ENCODE peak calls at places on chromosomes 4 and X, in five cellular contexts. D is left lung, E is Peyer's patch, A is SK-N-SH, H is neural progenitor cell. N is an unnamed sample.

GRCh38 chrX:72467171-72467570 is 105.5 kb downstream of the HDAC8 start:
- DNase-seq in D (no peak), E (no peak), A (no peak), H (no peak), N (no peak)

GRCh38 chr4:172995161-172995560 is 173.4 kb upstream of the GALNT7 start:
- DNase-seq in D (no peak), E (no peak), A (no peak), H (no peak), N (no peak)

GRCh38 chr4:112765317-112765989 is 128.5 kb downstream of the LARP7 start:
- DNase-seq in D (no peak), E (no peak), A (peak; percentile 71), H (peak; percentile 78), N (no peak)

GRCh38 chrX:153400146-153401132 is 711 bp downstream of the PNMA6E start:
- DNase-seq in D (no peak), E (peak; percentile 20), A (peak; percentile 88), H (peak; percentile 67), N (no peak)

GRCh38 chr4:61666248-61666647 is 466.1 kb downstream of the ADGRL3 start:
- DNase-seq in D (no peak), E (no peak), A (no peak), H (peak; percentile 36), N (no peak)

GRCh38 chr4:140935259-140935658 is 179.1 kb upstream of the TBC1D9 start:
- DNase-seq in D (no peak), E (no peak), A (peak; percentile 70), H (no peak), N (no peak)

GRCh38 chrX:134692990-134693389 is 34.7 kb upstream of the PLAC1 start:
- DNase-seq in D (no peak), E (no peak), A (no peak), H (no peak), N (no peak)

GRCh38 chrX:33434256-33435092 is 223.1 kb upstream of the DMD start:
- DNase-seq in D (no peak), E (peak; percentile 21), A (peak; percentile 42), H (peak; percentile 77), N (peak; percentile 19)

GRCh38 chr4:87853108-87853507 is 20.3 kb downstream of the MEPE start:
- DNase-seq in D (no peak), E (no peak), A (peak; percentile 44), H (peak; percentile 49), N (no peak)

GRCh38 chr4:89196745-89197144 is 85.4 kb downstream of the TIGD2 start:
- DNase-seq in D (no peak), E (no peak), A (no peak), H (no peak), N (no peak)

GRCh38 chrX:46408553-46409407 is 136.4 kb downstream of the ZNF674 start:
- DNase-seq in D (peak; percentile 64), E (peak; percentile 33), A (peak; percentile 57), H (peak; percentile 74), N (peak; percentile 46)

GRCh38 chr4:156781852-156782251 is 189.7 kb downstream of the PDGFC start:
- DNase-seq in D (no peak), E (no peak), A (no peak), H (no peak), N (no peak)

GRCh38 chr4:158540125-158540907 is 18.6 kb downstream of the RXFP1 start:
- DNase-seq in D (no peak), E (no peak), A (no peak), H (no peak), N (no peak)

GRCh38 chr4:16052939-16053338 is 30.9 kb downstream of the PROM1 start:
- DNase-seq in D (no peak), E (no peak), A (no peak), H (no peak), N (no peak)

GRCh38 chr4:11469900-11470708 is 41.4 kb upstream of the HS3ST1 start:
- DNase-seq in D (no peak), E (peak; percentile 44), A (no peak), H (no peak), N (no peak)

GRCh38 chr4:98345838-98346237 is 84.7 kb downstream of the RAP1GDS1 start:
- DNase-seq in D (no peak), E (no peak), A (no peak), H (no peak), N (no peak)

GRCh38 chrX:110086916-110087484 is 84.1 kb downstream of the TMEM164 start:
- DNase-seq in D (no peak), E (no peak), A (no peak), H (peak; percentile 7), N (no peak)

GRCh38 chrX:105618393-105619101 is 203.8 kb upstream of the NRK start:
- DNase-seq in D (no peak), E (no peak), A (no peak), H (no peak), N (no peak)

GRCh38 chrX:67094061-67094460 is 449.8 kb upstream of the AR start:
- DNase-seq in D (no peak), E (no peak), A (no peak), H (no peak), N (no peak)

GRCh38 chrX:11768039-11768438 is 10.0 kb downstream of the MSL3 start:
- DNase-seq in D (no peak), E (no peak), A (no peak), H (no peak), N (no peak)

GRCh38 chr4:30386266-30386895 is 333.8 kb upstream of the PCDH7 start:
- DNase-seq in D (no peak), E (no peak), A (no peak), H (no peak), N (no peak)

GRCh38 chr4:81040175-81040659 is 9.7 kb downstream of the BMP3 start:
- DNase-seq in D (no peak), E (no peak), A (peak; percentile 15), H (peak; percentile 56), N (peak; percentile 11)

GRCh38 chr4:161238033-161238432 is 925.8 kb downstream of the FSTL5 start:
- DNase-seq in D (no peak), E (no peak), A (no peak), H (no peak), N (no peak)

GRCh38 chr4:87009095-87009648 is 74.4 kb downstream of the AFF1 start:
- DNase-seq in D (no peak), E (peak; percentile 51), A (no peak), H (no peak), N (no peak)

GRCh38 chr4:90127223-90127705 is at the start of gene CCSER1:
- DNase-seq in D (peak; percentile 83), E (peak; percentile 88), A (peak; percentile 90), H (peak; percentile 71), N (peak; percentile 80)

GRCh38 chr4:54085284-54085683 is 14.7 kb upstream of the GSX2 start:
- DNase-seq in D (no peak), E (no peak), A (no peak), H (no peak), N (no peak)

GRCh38 chr4:100984901-100985300 is 362.4 kb downstream of the PPP3CA start:
- DNase-seq in D (no peak), E (no peak), A (no peak), H (no peak), N (no peak)

GRCh38 chrX:13868481-13869040 is 51.7 kb upstream of the GPM6B start:
- DNase-seq in D (no peak), E (no peak), A (no peak), H (no peak), N (no peak)

GRCh38 chr4:5824635-5825034 is 68.3 kb downstream of the CRMP1 start:
- DNase-seq in D (no peak), E (no peak), A (peak; percentile 57), H (peak; percentile 53), N (no peak)

GRCh38 chr4:147285751-147286150 is 195.1 kb upstream of the EDNRA start:
- DNase-seq in D (no peak), E (no peak), A (no peak), H (no peak), N (peak; percentile 38)

GRCh38 chr4:147286846-147287587 is 193.9 kb upstream of the EDNRA start:
- DNase-seq in D (no peak), E (no peak), A (no peak), H (no peak), N (no peak)

GRCh38 chr4:147289181-147289580 is 191.7 kb upstream of the EDNRA start:
- DNase-seq in D (no peak), E (no peak), A (no peak), H (no peak), N (no peak)

GRCh38 chr4:147288512-147288911 is 192.4 kb upstream of the EDNRA start:
- DNase-seq in D (no peak), E (no peak), A (no peak), H (no peak), N (no peak)

DNA sequence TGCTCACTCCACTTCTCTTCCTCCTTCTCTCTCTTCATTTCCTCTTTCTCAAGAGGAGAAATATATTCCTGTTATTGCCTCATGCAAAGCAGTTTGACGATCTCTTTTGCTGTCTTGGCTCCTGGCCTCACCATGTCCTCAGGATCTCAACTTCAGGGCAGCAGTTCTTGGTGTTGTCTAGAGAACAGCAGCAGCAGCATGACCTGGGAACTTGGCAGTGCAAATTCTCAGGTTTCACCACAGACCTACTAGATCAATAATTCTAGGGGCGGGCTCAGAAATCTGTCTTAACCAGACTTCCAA is 193.4 kb upstream of the EDNRA start:
- DNase-seq in D (no peak), E (no peak), A (no peak), H (no peak), N (no peak)
- H3K4me3 ChIP-seq in D (no peak overlapping the region), E (no peak overlapping the region), A (no peak overlapping the region), H (no peak overlapping the region), N (no peak overlapping the region)

GRCh38 chrX:68894513-68895338 is 65.9 kb downstream of the EFNB1 start:
- DNase-seq in D (peak; percentile 71), E (no peak), A (peak; percentile 73), H (peak; percentile 77), N (peak; percentile 42)
- H3K4me3 ChIP-seq in D (no peak overlapping the region), E (no peak overlapping the region), A (no peak overlapping the region), H (peak overlapping the region; percentile 10), N (no peak overlapping the region)

DNA sequence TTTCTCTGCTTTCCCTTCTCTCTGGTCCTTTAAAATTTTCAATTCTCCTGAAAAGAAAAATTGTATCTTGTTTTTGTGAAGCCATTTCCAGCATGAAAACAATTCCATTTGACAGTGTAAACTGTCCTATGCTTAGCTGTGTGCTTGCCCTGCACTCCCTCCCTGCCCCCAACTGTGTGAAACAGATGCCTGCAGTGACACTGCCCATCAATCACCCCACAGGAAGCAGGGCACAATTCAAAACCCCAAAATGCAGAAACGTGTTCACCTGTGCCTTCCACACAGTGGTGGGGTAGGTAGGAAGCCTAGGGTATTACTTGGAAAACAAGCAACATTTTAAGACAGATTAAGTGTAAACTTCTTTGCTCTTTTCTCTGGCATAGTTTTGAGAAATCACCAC is 6.2 kb upstream of the FHDC1 start:
- DNase-seq in D (no peak), E (no peak), A (no peak), H (peak; percentile 18), N (no peak)
- H3K4me3 ChIP-seq in D (no peak overlapping the region), E (no peak overlapping the region), A (no peak overlapping the region), H (no peak overlapping the region), N (no peak overlapping the region)

GRCh38 chr4:144645621-144646522 is at the start of gene HHIP:
- DNase-seq in D (peak; percentile 66), E (no peak), A (peak; percentile 70), H (peak; percentile 82), N (no peak)

GRCh38 chr4:144646523-144647094 is 653 bp downstream of the HHIP start:
- DNase-seq in D (no peak), E (no peak), A (peak; percentile 62), H (peak; percentile 58), N (no peak)

GRCh38 chr4:144644368-144645101 is 1.4 kb upstream of the HHIP start:
- DNase-seq in D (no peak), E (no peak), A (no peak), H (no peak), N (no peak)

GRCh38 chr4:144647095-144647959 is 1.4 kb downstream of the HHIP start:
- DNase-seq in D (no peak), E (no peak), A (peak; percentile 10), H (peak; percentile 36), N (no peak)

GRCh38 chr4:144645102-144645469 is 870 bp upstream of the HHIP start:
- DNase-seq in D (peak; percentile 36), E (no peak), A (peak; percentile 17), H (peak; percentile 15), N (no peak)
- H3K4me3 ChIP-seq in D (peak overlapping the region; percentile 44), E (peak overlapping the region; percentile 46), A (peak overlapping the region; percentile 43), H (peak overlapping the region; percentile 58), N (peak overlapping the region; percentile 44)